ENCODE peak calls at places on chromosomes 3 and 15, in four cellular contexts. V is uterus, X is A549, G is AML-193. Z is an unnamed sample.

GRCh38 chr3:142150271-142150670 is 927 bp upstream of the TFDP2 start:
- DNase-seq in V (no peak), X (no peak), G (no peak), Z (no peak)

GRCh38 chr3:107981471-107982111 is 109.2 kb downstream of the CD47 start:
- DNase-seq in V (no peak), X (no peak), G (no peak), Z (peak; percentile 55)

GRCh38 chr15:68421798-68422402 is 10.1 kb downstream of the ITGA11 start:
- DNase-seq in V (peak; percentile 26), X (no peak), G (no peak), Z (peak; percentile 4)

GRCh38 chr3:117553461-117553860 is 843.9 kb downstream of the TUSC7 start:
- DNase-seq in V (no peak), X (peak; percentile 31), G (no peak), Z (no peak)

GRCh38 chr15:76572983-76573314 is 236.4 kb downstream of the ISL2 start:
- DNase-seq in V (no peak), X (no peak), G (no peak), Z (no peak)

GRCh38 chr3:79415351-79415750 is 352.4 kb downstream of the ROBO1 start:
- DNase-seq in V (no peak), X (no peak), G (no peak), Z (no peak)

GRCh38 chr3:11847607-11848006 is 922 bp upstream of the TAMM41 start:
- DNase-seq in V (no peak), X (no peak), G (no peak), Z (no peak)

GRCh38 chr3:90033242-90033641 is 925.8 kb downstream of the EPHA3 start:
- DNase-seq in V (no peak), X (no peak), G (no peak), Z (no peak)

GRCh38 chr15:74335396-74335795 is 32.0 kb downstream of the CYP11A1 start:
- DNase-seq in V (no peak), X (no peak), G (no peak), Z (no peak)

GRCh38 chr3:116085456-116085855 is 359.8 kb downstream of the LSAMP start:
- DNase-seq in V (no peak), X (no peak), G (no peak), Z (no peak)

GRCh38 chr3:79202471-79203143 is 565.2 kb downstream of the ROBO1 start:
- DNase-seq in V (no peak), X (no peak), G (no peak), Z (no peak)

GRCh38 chr3:29176501-29176900 is 104.4 kb upstream of the RBMS3 start:
- DNase-seq in V (no peak), X (no peak), G (no peak), Z (peak; percentile 58)